ENCODE peak calls at places on chromosomes 11 and 22, in ten cellular contexts. K is AG08395, Z is GM23248, E is pancreas, F is hepatic stellate cell, A is HAP-1, U is fibroblast of pulmonary artery, J is uterus, T is SJCRH30, G is HS-27A. S is an unnamed sample.

GRCh38 chr11:128643661-128644060 is 50.2 kb upstream of the FLI1 start:
- DNase-seq in J (no peak), A (no peak), T (peak; percentile 81), K (no peak), F (no peak), E (no peak), Z (no peak), U (no peak), G (no peak), S (no peak)

GRCh38 chr11:44418438-44418795 is 108.5 kb upstream of the ALX4 start:
- DNase-seq in E (no peak), T (peak; percentile 83), K (no peak), U (no peak), A (no peak), G (no peak), J (no peak), F (no peak), Z (no peak), S (no peak)

GRCh38 chr11:83583953-83584352 is 297.8 kb upstream of the CCDC90B start:
- DNase-seq in K (peak; percentile 75), G (no peak), Z (peak; percentile 95), J (no peak), A (no peak), T (no peak), U (peak; percentile 10), E (no peak), F (peak; percentile 6), S (peak; percentile 8)

GRCh38 chr11:65843811-65844210 is 10.0 kb downstream of the SNX32 start:
- DNase-seq in G (no peak), Z (no peak), J (no peak), K (no peak), E (no peak), T (no peak), U (no peak), F (no peak), A (no peak), S (no peak)

GRCh38 chr11:77302752-77303151 is 1.3 kb upstream of the GDPD4 start:
- DNase-seq in G (no peak), K (no peak), U (no peak), T (no peak), J (no peak), E (no peak), Z (no peak), A (no peak), F (no peak), S (no peak)

GRCh38 chr11:47620836-47621378 is 21.5 kb downstream of the MTCH2 start:
- DNase-seq in A (no peak), Z (no peak), E (no peak), J (no peak), U (no peak), G (no peak), T (no peak), K (no peak), F (no peak), S (no peak)

GRCh38 chr11:3166268-3167142 is 1.4 kb upstream of the OSBPL5 start:
- DNase-seq in U (no peak), F (no peak), J (peak; percentile 16), A (no peak), G (no peak), E (no peak), Z (no peak), T (peak; percentile 49), K (no peak), S (no peak)

GRCh38 chr22:36017661-36018091 is 10.9 kb downstream of the RBFOX2 start:
- DNase-seq in T (no peak), A (no peak), G (no peak), Z (no peak), K (no peak), U (no peak), F (no peak), E (no peak), J (no peak), S (no peak)

GRCh38 chr11:115111066-115111465 is 393.1 kb downstream of the CADM1 start:
- DNase-seq in J (no peak), A (no peak), G (no peak), E (no peak), T (no peak), F (no peak), U (no peak), K (no peak), Z (no peak), S (no peak)

GRCh38 chr11:91688672-91689071 is 535.9 kb upstream of the FAT3 start:
- DNase-seq in G (no peak), U (no peak), F (no peak), A (no peak), Z (no peak), K (no peak), J (no peak), E (no peak), T (no peak), S (no peak)

GRCh38 chr11:13235895-13236294 is 41.7 kb upstream of the BMAL1 start:
- DNase-seq in A (no peak), U (no peak), E (no peak), T (no peak), J (no peak), F (no peak), G (no peak), K (no peak), Z (no peak), S (no peak)

GRCh38 chr11:90874971-90875370 is 652.1 kb upstream of the CHORDC1 start:
- DNase-seq in T (no peak), U (no peak), F (no peak), K (no peak), J (no peak), E (no peak), Z (no peak), G (no peak), A (no peak), S (no peak)

S was measured in H54.